ENCODE peak calls at places on chromosome 10, in four cellular contexts. H is iris pigment epithelial cell, Y is T-helper 9 cell, X is GM13977. N is an unnamed sample.

GRCh38 chr10:101351017-101351416 is 2.9 kb upstream of the BTRC start:
- DNase-seq in H (no peak), Y (no peak), X (no peak), N (no peak)

GRCh38 chr10:91196268-91197043 is 24.0 kb upstream of the PCGF5 start:
- DNase-seq in H (no peak), Y (no peak), X (no peak), N (no peak)

GRCh38 chr10:124943301-124944092 is 1.6 kb downstream of the ZRANB1 start:
- DNase-seq in H (peak; percentile 94), Y (no peak), X (no peak), N (peak; percentile 90)

GRCh38 chr10:4646546-4646945 is 179.5 kb upstream of the AKR1E2 start:
- DNase-seq in H (peak; percentile 36), Y (no peak), X (no peak), N (peak; percentile 74)

GRCh38 chr10:104614245-104614831 is 26.8 kb upstream of the SORCS3 start:
- DNase-seq in H (peak; percentile 22), Y (peak; percentile 6), X (peak; percentile 43), N (peak; percentile 16)

GRCh38 chr10:34796133-34796532 is 19.0 kb downstream of the PARD3 start:
- DNase-seq in H (no peak), Y (no peak), X (no peak), N (no peak)

GRCh38 chr10:1788401-1788800 is 51.1 kb upstream of the ADARB2 start:
- DNase-seq in H (no peak), Y (no peak), X (no peak), N (no peak)

GRCh38 chr10:32961892-32962369 is 3.9 kb upstream of the ITGB1 start:
- DNase-seq in H (peak; percentile 93), Y (no peak), X (no peak), N (peak; percentile 87)

GRCh38 chr10:43196981-43197833 is 59.0 kb downstream of the CSGALNACT2 start:
- DNase-seq in H (no peak), Y (no peak), X (peak; percentile 16), N (no peak)

GRCh38 chr10:118047363-118047719 is 600 bp upstream of the RAB11FIP2 start:
- DNase-seq in H (no peak), Y (no peak), X (peak; percentile 6), N (no peak)

GRCh38 chr10:16944081-16944922 is 127.1 kb upstream of the RSU1 start:
- DNase-seq in H (peak; percentile 41), Y (no peak), X (no peak), N (no peak)

GRCh38 chr10:75431180-75432111 is at the start of gene LRMDA:
- DNase-seq in H (peak; percentile 45), Y (no peak), X (peak; percentile 58), N (peak; percentile 40)

GRCh38 chr10:108638225-108638624 is 1285.1 kb downstream of the XPNPEP1 start:
- DNase-seq in H (no peak), Y (no peak), X (no peak), N (no peak)

GRCh38 chr10:126628746-126629145 is 41.7 kb downstream of the C10orf90 start:
- DNase-seq in H (no peak), Y (no peak), X (no peak), N (no peak)

GRCh38 chr10:107409517-107409916 is 245.0 kb upstream of the SORCS1 start:
- DNase-seq in H (peak; percentile 18), Y (no peak), X (no peak), N (peak; percentile 38)

GRCh38 chr10:60898372-60898771 is 45.6 kb downstream of the RHOBTB1 start:
- DNase-seq in H (no peak), Y (no peak), X (no peak), N (no peak)

GRCh38 chr10:33478675-33479125 is 144.2 kb upstream of the NRP1 start:
- DNase-seq in H (no peak), Y (no peak), X (no peak), N (no peak)

GRCh38 chr10:70537398-70538194 is 59.0 kb downstream of the PALD1 start:
- DNase-seq in H (no peak), Y (no peak), X (peak; percentile 56), N (no peak)

GRCh38 chr10:79417731-79418130 is 27.7 kb downstream of the ZCCHC24 start:
- DNase-seq in H (no peak), Y (no peak), X (no peak), N (no peak)

GRCh38 chr10:1605121-1605520 is 132.2 kb downstream of the ADARB2 start:
- DNase-seq in H (no peak), Y (no peak), X (no peak), N (no peak)

GRCh38 chr10:80133221-80133620 is 691 bp downstream of the PLAC9 start:
- DNase-seq in H (no peak), Y (no peak), X (no peak), N (no peak)

GRCh38 chr10:49407552-49408137 is 11.8 kb upstream of the DRGX start:
- DNase-seq in H (peak; percentile 72), Y (peak; percentile 66), X (peak; percentile 83), N (peak; percentile 51)

GRCh38 chr10:44972874-44973306 is 5.7 kb downstream of the DEPP1 start:
- DNase-seq in H (no peak), Y (no peak), X (no peak), N (no peak)

GRCh38 chr10:114571316-114571999 is 86.6 kb downstream of the ABLIM1 start:
- DNase-seq in H (no peak), Y (no peak), X (no peak), N (peak; percentile 94)

GRCh38 chr10:80945267-80945880 is 407.7 kb downstream of the SH2D4B start:
- DNase-seq in H (peak; percentile 0), Y (no peak), X (peak; percentile 12), N (peak; percentile 18)

GRCh38 chr10:69317175-69318086 is 39.1 kb downstream of the HK1 start:
- DNase-seq in H (no peak), Y (no peak), X (peak; percentile 85), N (peak; percentile 54)

GRCh38 chr10:122279725-122280141 is 8.6 kb downstream of the BTBD16 start:
- DNase-seq in H (peak; percentile 59), Y (no peak), X (peak; percentile 40), N (peak; percentile 60)

GRCh38 chr10:129935861-129936140 is 28.3 kb downstream of the EBF3 start:
- DNase-seq in H (no peak), Y (no peak), X (no peak), N (no peak)

GRCh38 chr10:120979435-120980315 is 128.5 kb downstream of the WDR11 start:
- DNase-seq in H (no peak), Y (no peak), X (no peak), N (peak; percentile 76)

GRCh38 chr10:82643601-82644000 is 768.6 kb downstream of the NRG3 start:
- DNase-seq in H (no peak), Y (no peak), X (no peak), N (no peak)

GRCh38 chr10:110946496-110946895 is 27.1 kb downstream of the SHOC2 start:
- DNase-seq in H (peak; percentile 10), Y (no peak), X (no peak), N (no peak)

GRCh38 chr10:32155075-32155516 is 98.9 kb upstream of the KIF5B start:
- DNase-seq in H (peak; percentile 62), Y (no peak), X (no peak), N (no peak)

GRCh38 chr10:44963772-44964633 is 4.4 kb downstream of the RASSF4 start:
- DNase-seq in H (no peak), Y (no peak), X (peak; percentile 13), N (no peak)

N was measured in renal cortical epithelial cell.